ENCODE peak calls at places on chromosomes 6 and 20, in seven cellular contexts. One of them, this sample, is unnamed.

GRCh38 chr6:21208114-21208795 is 385.3 kb upstream of the SOX4 start:
- DNase-seq in right lobe of liver: no peak
- DNase-seq in bronchial epithelial cell: no peak
- DNase-seq in spleen: no peak
- DNase-seq in Karpas-422: peak; percentile 53
- DNase-seq in CD4-positive, alpha-beta memory T cell: no peak
- DNase-seq in MM.1S: no peak
- DNase-seq in this sample: no peak

GRCh38 chr6:141587482-141588266 is 545.1 kb upstream of the GJE1 start:
- DNase-seq in bronchial epithelial cell: no peak
- DNase-seq in MM.1S: no peak
- DNase-seq in right lobe of liver: no peak
- DNase-seq in spleen: no peak
- DNase-seq in CD4-positive, alpha-beta memory T cell: no peak
- DNase-seq in Karpas-422: no peak
- DNase-seq in this sample: no peak

GRCh38 chr6:69624944-69625343 is 171.9 kb downstream of the LMBRD1 start:
- DNase-seq in bronchial epithelial cell: peak; percentile 22
- DNase-seq in right lobe of liver: no peak
- DNase-seq in Karpas-422: no peak
- DNase-seq in MM.1S: no peak
- DNase-seq in CD4-positive, alpha-beta memory T cell: no peak
- DNase-seq in spleen: no peak
- DNase-seq in this sample: no peak

GRCh38 chr20:59561228-59561605 is 43.1 kb upstream of the PHACTR3 start:
- DNase-seq in Karpas-422: no peak
- DNase-seq in MM.1S: no peak
- DNase-seq in right lobe of liver: no peak
- DNase-seq in bronchial epithelial cell: peak; percentile 40
- DNase-seq in spleen: no peak
- DNase-seq in CD4-positive, alpha-beta memory T cell: no peak
- DNase-seq in this sample: no peak

GRCh38 chr6:106398621-106399020 is 38.1 kb downstream of the CRYBG1 start:
- DNase-seq in CD4-positive, alpha-beta memory T cell: no peak
- DNase-seq in Karpas-422: no peak
- DNase-seq in bronchial epithelial cell: no peak
- DNase-seq in right lobe of liver: no peak
- DNase-seq in MM.1S: no peak
- DNase-seq in spleen: no peak
- DNase-seq in this sample: no peak

GRCh38 chr20:62345681-62346370 is 21.3 kb downstream of the LAMA5 start:
- DNase-seq in MM.1S: no peak
- DNase-seq in bronchial epithelial cell: no peak
- DNase-seq in CD4-positive, alpha-beta memory T cell: no peak
- DNase-seq in Karpas-422: no peak
- DNase-seq in right lobe of liver: peak; percentile 17
- DNase-seq in spleen: no peak
- DNase-seq in this sample: no peak

GRCh38 chr6:48817714-48818113 is 645.3 kb downstream of the MMUT start:
- DNase-seq in bronchial epithelial cell: peak; percentile 90
- DNase-seq in right lobe of liver: no peak
- DNase-seq in CD4-positive, alpha-beta memory T cell: no peak
- DNase-seq in MM.1S: no peak
- DNase-seq in spleen: no peak
- DNase-seq in Karpas-422: no peak
- DNase-seq in this sample: no peak

GRCh38 chr6:49549691-49550412 is 616 bp upstream of the C6orf141 start:
- DNase-seq in MM.1S: no peak
- DNase-seq in spleen: no peak
- DNase-seq in right lobe of liver: no peak
- DNase-seq in Karpas-422: no peak
- DNase-seq in CD4-positive, alpha-beta memory T cell: no peak
- DNase-seq in bronchial epithelial cell: no peak
- DNase-seq in this sample: no peak

GRCh38 chr20:63009988-63010769 is 3.4 kb upstream of the BHLHE23 start:
- DNase-seq in CD4-positive, alpha-beta memory T cell: no peak
- DNase-seq in MM.1S: peak; percentile 89
- DNase-seq in right lobe of liver: no peak
- DNase-seq in spleen: peak; percentile 83
- DNase-seq in bronchial epithelial cell: peak; percentile 5
- DNase-seq in Karpas-422: peak; percentile 60
- DNase-seq in this sample: no peak

GRCh38 chr6:227812-228338 is 64.4 kb upstream of the DUSP22 start:
- DNase-seq in spleen: no peak
- DNase-seq in CD4-positive, alpha-beta memory T cell: no peak
- DNase-seq in bronchial epithelial cell: no peak
- DNase-seq in Karpas-422: no peak
- DNase-seq in right lobe of liver: no peak
- DNase-seq in MM.1S: no peak
- DNase-seq in this sample: no peak

GRCh38 chr6:4359108-4359710 is 223.8 kb upstream of the ECI2 start:
- DNase-seq in MM.1S: no peak
- DNase-seq in CD4-positive, alpha-beta memory T cell: no peak
- DNase-seq in Karpas-422: no peak
- DNase-seq in bronchial epithelial cell: no peak
- DNase-seq in spleen: no peak
- DNase-seq in right lobe of liver: no peak
- DNase-seq in this sample: no peak

GRCh38 chr6:55578537-55579363 is at the start of gene HMGCLL1:
- DNase-seq in CD4-positive, alpha-beta memory T cell: no peak
- DNase-seq in MM.1S: no peak
- DNase-seq in spleen: no peak
- DNase-seq in Karpas-422: no peak
- DNase-seq in bronchial epithelial cell: peak; percentile 20
- DNase-seq in right lobe of liver: no peak
- DNase-seq in this sample: peak; percentile 20

GRCh38 chr6:14000901-14001300 is 76.1 kb downstream of the RNF182 start:
- DNase-seq in CD4-positive, alpha-beta memory T cell: no peak
- DNase-seq in right lobe of liver: no peak
- DNase-seq in bronchial epithelial cell: no peak
- DNase-seq in MM.1S: no peak
- DNase-seq in Karpas-422: no peak
- DNase-seq in spleen: no peak
- DNase-seq in this sample: no peak

GRCh38 chr6:150201791-150202329 is 59.0 kb downstream of the PPP1R14C start:
- DNase-seq in right lobe of liver: peak; percentile 24
- DNase-seq in CD4-positive, alpha-beta memory T cell: no peak
- DNase-seq in Karpas-422: no peak
- DNase-seq in MM.1S: no peak
- DNase-seq in bronchial epithelial cell: no peak
- DNase-seq in spleen: no peak
- DNase-seq in this sample: no peak

GRCh38 chr6:157712585-157713295 is 110.3 kb upstream of the SNX9 start:
- DNase-seq in CD4-positive, alpha-beta memory T cell: no peak
- DNase-seq in spleen: no peak
- DNase-seq in Karpas-422: no peak
- DNase-seq in bronchial epithelial cell: no peak
- DNase-seq in MM.1S: no peak
- DNase-seq in right lobe of liver: no peak
- DNase-seq in this sample: no peak

GRCh38 chr6:138805431-138805830 is 9.5 kb downstream of the ECT2L start:
- DNase-seq in spleen: no peak
- DNase-seq in CD4-positive, alpha-beta memory T cell: no peak
- DNase-seq in MM.1S: no peak
- DNase-seq in right lobe of liver: no peak
- DNase-seq in Karpas-422: no peak
- DNase-seq in bronchial epithelial cell: no peak
- DNase-seq in this sample: no peak

GRCh38 chr6:26088344-26088743 is 1.1 kb downstream of the HFE start:
- DNase-seq in CD4-positive, alpha-beta memory T cell: no peak
- DNase-seq in right lobe of liver: no peak
- DNase-seq in bronchial epithelial cell: peak; percentile 7
- DNase-seq in MM.1S: no peak
- DNase-seq in spleen: no peak
- DNase-seq in Karpas-422: no peak
- DNase-seq in this sample: peak; percentile 13

GRCh38 chr6:122609881-122610689 is at the start of gene PKIB:
- DNase-seq in right lobe of liver: peak; percentile 89
- DNase-seq in bronchial epithelial cell: peak; percentile 68
- DNase-seq in CD4-positive, alpha-beta memory T cell: peak; percentile 24
- DNase-seq in Karpas-422: no peak
- DNase-seq in spleen: peak; percentile 89
- DNase-seq in MM.1S: peak; percentile 86
- DNase-seq in this sample: peak; percentile 37

GRCh38 chr6:148760568-148761531 is 14.0 kb downstream of the UST start:
- DNase-seq in right lobe of liver: no peak
- DNase-seq in CD4-positive, alpha-beta memory T cell: peak; percentile 87
- DNase-seq in spleen: peak; percentile 92
- DNase-seq in bronchial epithelial cell: peak; percentile 61
- DNase-seq in Karpas-422: peak; percentile 64
- DNase-seq in MM.1S: no peak
- DNase-seq in this sample: peak; percentile 75

GRCh38 chr20:675453-676314 is at the start of gene SCRT2:
- DNase-seq in right lobe of liver: peak; percentile 85
- DNase-seq in bronchial epithelial cell: peak; percentile 22
- DNase-seq in spleen: peak; percentile 90
- DNase-seq in CD4-positive, alpha-beta memory T cell: peak; percentile 56
- DNase-seq in Karpas-422: no peak
- DNase-seq in MM.1S: peak; percentile 73
- DNase-seq in this sample: peak; percentile 60

GRCh38 chr20:671252-672030 is 4.2 kb downstream of the SCRT2 start:
- DNase-seq in CD4-positive, alpha-beta memory T cell: no peak
- DNase-seq in right lobe of liver: no peak
- DNase-seq in bronchial epithelial cell: no peak
- DNase-seq in Karpas-422: no peak
- DNase-seq in spleen: no peak
- DNase-seq in MM.1S: no peak
- DNase-seq in this sample: no peak

GRCh38 chr20:674936-675452 is 608 bp downstream of the SCRT2 start:
- DNase-seq in spleen: peak; percentile 73
- DNase-seq in Karpas-422: no peak
- DNase-seq in bronchial epithelial cell: no peak
- DNase-seq in right lobe of liver: no peak
- DNase-seq in CD4-positive, alpha-beta memory T cell: no peak
- DNase-seq in MM.1S: no peak
- DNase-seq in this sample: no peak

GRCh38 chr20:673606-674005 is 2.0 kb downstream of the SCRT2 start:
- DNase-seq in MM.1S: no peak
- DNase-seq in right lobe of liver: no peak
- DNase-seq in CD4-positive, alpha-beta memory T cell: no peak
- DNase-seq in bronchial epithelial cell: no peak
- DNase-seq in Karpas-422: no peak
- DNase-seq in spleen: no peak
- DNase-seq in this sample: no peak

GRCh38 chr20:672975-673604 is 2.5 kb downstream of the SCRT2 start:
- DNase-seq in spleen: peak; percentile 54
- DNase-seq in CD4-positive, alpha-beta memory T cell: no peak
- DNase-seq in MM.1S: no peak
- DNase-seq in Karpas-422: no peak
- DNase-seq in bronchial epithelial cell: no peak
- DNase-seq in right lobe of liver: no peak
- DNase-seq in this sample: no peak
- H3K27me3 ChIP-seq in spleen: peaks cover 96% of the 10 kb centered on the region
- H3K27me3 ChIP-seq in CD4-positive, alpha-beta memory T cell: peaks cover 38% of the 10 kb centered on the region
- H3K27me3 ChIP-seq in MM.1S: peaks cover 40% of the 10 kb centered on the region
- H3K27me3 ChIP-seq in Karpas-422: no peaks in the 10 kb centered on the region
- H3K27me3 ChIP-seq in bronchial epithelial cell: peaks cover 39% of the 10 kb centered on the region
- H3K27me3 ChIP-seq in right lobe of liver: peaks cover 6% of the 10 kb centered on the region
- H3K27me3 ChIP-seq in this sample: peaks cover 33% of the 10 kb centered on the region

GRCh38 chr6:79079425-79080130 is 1.5 kb upstream of the PHIP start:
- DNase-seq in spleen: no peak
- DNase-seq in MM.1S: no peak
- DNase-seq in CD4-positive, alpha-beta memory T cell: no peak
- DNase-seq in bronchial epithelial cell: no peak
- DNase-seq in Karpas-422: no peak
- DNase-seq in right lobe of liver: no peak
- DNase-seq in this sample: no peak
- H3K4me3 ChIP-seq in spleen: peak overlapping the region; percentile 84
- H3K4me3 ChIP-seq in MM.1S: peak overlapping the region; percentile 90
- H3K4me3 ChIP-seq in CD4-positive, alpha-beta memory T cell: no peak overlapping the region
- H3K4me3 ChIP-seq in bronchial epithelial cell: peak overlapping the region; percentile 86
- H3K4me3 ChIP-seq in Karpas-422: peak overlapping the region; percentile 73
- H3K4me3 ChIP-seq in right lobe of liver: peak overlapping the region; percentile 81
- H3K4me3 ChIP-seq in this sample: peak overlapping the region; percentile 80

GRCh38 chr6:135228486-135228885 is 47.4 kb downstream of the MYB start:
- DNase-seq in Karpas-422: no peak
- DNase-seq in MM.1S: no peak
- DNase-seq in CD4-positive, alpha-beta memory T cell: no peak
- DNase-seq in bronchial epithelial cell: no peak
- DNase-seq in spleen: no peak
- DNase-seq in right lobe of liver: no peak
- DNase-seq in this sample: no peak

GRCh38 chr6:135225911-135226310 is 44.8 kb downstream of the MYB start:
- DNase-seq in Karpas-422: no peak
- DNase-seq in spleen: no peak
- DNase-seq in CD4-positive, alpha-beta memory T cell: no peak
- DNase-seq in right lobe of liver: no peak
- DNase-seq in MM.1S: no peak
- DNase-seq in bronchial epithelial cell: no peak
- DNase-seq in this sample: no peak

GRCh38 chr6:135227758-135228157 is 46.6 kb downstream of the MYB start:
- DNase-seq in spleen: no peak
- DNase-seq in CD4-positive, alpha-beta memory T cell: no peak
- DNase-seq in Karpas-422: no peak
- DNase-seq in bronchial epithelial cell: no peak
- DNase-seq in right lobe of liver: no peak
- DNase-seq in MM.1S: no peak
- DNase-seq in this sample: no peak

GRCh38 chr6:135226537-135226936 is 45.4 kb downstream of the MYB start:
- DNase-seq in CD4-positive, alpha-beta memory T cell: no peak
- DNase-seq in MM.1S: peak; percentile 95
- DNase-seq in bronchial epithelial cell: no peak
- DNase-seq in spleen: no peak
- DNase-seq in Karpas-422: no peak
- DNase-seq in right lobe of liver: no peak
- DNase-seq in this sample: no peak

DNA sequence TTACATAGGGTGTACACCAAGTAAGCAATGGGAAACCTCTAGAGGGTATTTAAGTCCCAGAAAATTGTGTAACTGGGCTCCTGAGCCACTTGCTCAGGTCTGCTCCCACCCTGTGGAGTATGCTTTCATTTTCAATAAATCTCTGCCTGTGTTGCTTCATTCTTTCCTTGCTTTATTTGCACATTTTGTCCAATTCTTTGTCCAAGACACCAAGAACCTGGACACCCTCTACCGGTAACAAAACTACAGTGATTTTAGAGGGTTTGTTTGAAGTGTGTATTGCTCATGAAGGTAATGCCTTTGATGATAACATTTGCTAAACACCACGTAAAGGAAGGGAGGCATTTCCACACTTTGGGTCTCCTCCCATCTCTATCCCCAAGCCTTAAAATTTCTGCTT is 46.2 kb downstream of the MYB start:
- DNase-seq in CD4-positive, alpha-beta memory T cell: no peak
- DNase-seq in bronchial epithelial cell: no peak
- DNase-seq in spleen: no peak
- DNase-seq in MM.1S: peak; percentile 17
- DNase-seq in right lobe of liver: no peak
- DNase-seq in Karpas-422: no peak
- DNase-seq in this sample: no peak
- H3K27me3 ChIP-seq in CD4-positive, alpha-beta memory T cell: no peaks in the 10 kb centered on the region
- H3K27me3 ChIP-seq in bronchial epithelial cell: no peaks in the 10 kb centered on the region
- H3K27me3 ChIP-seq in spleen: no peaks in the 10 kb centered on the region
- H3K27me3 ChIP-seq in MM.1S: no peaks in the 10 kb centered on the region
- H3K27me3 ChIP-seq in right lobe of liver: no peaks in the 10 kb centered on the region
- H3K27me3 ChIP-seq in Karpas-422: no peaks in the 10 kb centered on the region
- H3K27me3 ChIP-seq in this sample: no peaks in the 10 kb centered on the region

DNA sequence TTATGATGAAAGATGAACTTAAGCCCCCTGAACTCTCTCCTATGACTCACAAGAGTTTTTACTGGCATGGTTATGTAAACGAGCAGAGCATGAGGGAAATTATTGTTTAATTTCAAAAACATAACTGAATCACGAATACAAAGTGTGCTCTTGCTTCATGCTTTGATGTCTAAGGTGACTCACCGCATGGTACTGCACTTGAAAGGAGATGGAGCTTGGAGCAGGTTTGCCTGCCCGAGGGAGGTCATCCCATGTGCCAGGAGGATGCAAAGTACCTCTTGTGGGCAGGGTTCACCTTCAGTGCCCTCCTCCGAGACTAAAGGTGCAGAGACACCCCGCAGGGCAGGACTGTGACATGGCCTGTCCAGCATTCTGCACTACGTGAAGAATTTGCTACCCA is 13.7 kb upstream of the PCK1 start:
- DNase-seq in CD4-positive, alpha-beta memory T cell: no peak
- DNase-seq in Karpas-422: no peak
- DNase-seq in spleen: no peak
- DNase-seq in MM.1S: no peak
- DNase-seq in right lobe of liver: no peak
- DNase-seq in bronchial epithelial cell: peak; percentile 51
- DNase-seq in this sample: no peak
- H3K4me3 ChIP-seq in CD4-positive, alpha-beta memory T cell: no peak overlapping the region
- H3K4me3 ChIP-seq in Karpas-422: no peak overlapping the region
- H3K4me3 ChIP-seq in spleen: no peak overlapping the region
- H3K4me3 ChIP-seq in MM.1S: no peak overlapping the region
- H3K4me3 ChIP-seq in right lobe of liver: peak overlapping the region; percentile 33
- H3K4me3 ChIP-seq in bronchial epithelial cell: no peak overlapping the region
- H3K4me3 ChIP-seq in this sample: no peak overlapping the region

This sample was measured in gastrocnemius medialis.